ENCODE peak calls at places on chromosomes 7 and 10, in four cellular contexts. D is HL-60, U is GM12891, S is GM12878. O is an unnamed sample.

GRCh38 chr10:6586501-6586900 is 6.4 kb upstream of the PRKCQ start:
- DNase-seq in S (no peak), D (no peak), U (no peak), O (no peak)

GRCh38 chr7:40827217-40828085 is 692.6 kb downstream of the SUGCT start:
- DNase-seq in D (no peak), U (no peak), S (no peak), O (no peak)

GRCh38 chr7:104482362-104483042 is 154.1 kb downstream of the LHFPL3 start:
- DNase-seq in S (no peak), U (no peak), D (no peak), O (no peak)

GRCh38 chr7:108181073-108181985 is 51.2 kb upstream of the LAMB4 start:
- DNase-seq in U (no peak), S (peak; percentile 28), D (no peak), O (peak; percentile 75)

GRCh38 chr10:29881336-29881751 is 178.0 kb downstream of the JCAD start:
- DNase-seq in U (no peak), S (no peak), D (no peak), O (no peak)

GRCh38 chr7:763762-764161 is 36.7 kb upstream of the PRKAR1B start:
- DNase-seq in U (no peak), D (no peak), S (no peak), O (no peak)

GRCh38 chr7:155222578-155222977 is 75.1 kb upstream of the INSIG1 start:
- DNase-seq in D (no peak), U (no peak), S (no peak), O (no peak)

GRCh38 chr10:36253731-36254130 is 611.6 kb upstream of the FZD8 start:
- DNase-seq in S (no peak), D (no peak), U (no peak), O (no peak)

GRCh38 chr10:71084061-71084817 is 128.1 kb upstream of the UNC5B start:
- DNase-seq in U (no peak), D (no peak), S (no peak), O (no peak)

GRCh38 chr10:84607523-84607922 is 279.1 kb downstream of the CCSER2 start:
- DNase-seq in U (no peak), D (no peak), S (no peak), O (no peak)

GRCh38 chr10:102647433-102648268 is 3.4 kb downstream of the TRIM8 start:
- DNase-seq in S (no peak), U (no peak), D (no peak), O (no peak)

GRCh38 chr7:37921340-37921805 is 933 bp downstream of the EPDR1 start:
- DNase-seq in D (no peak), U (no peak), S (no peak), O (peak; percentile 77)

GRCh38 chr7:152673902-152674301 is 2.0 kb downstream of the XRCC2 start:
- DNase-seq in U (no peak), S (no peak), D (no peak), O (no peak)

GRCh38 chr7:18040196-18040595 is 12.6 kb upstream of the PRPS1L1 start:
- DNase-seq in S (no peak), D (no peak), U (no peak), O (no peak)

GRCh38 chr10:46022978-46023702 is 7.3 kb downstream of the NCOA4 start:
- DNase-seq in D (peak; percentile 82), U (peak; percentile 68), S (peak; percentile 56), O (peak; percentile 87)

GRCh38 chr7:87354749-87355148 is 9.3 kb downstream of the CROT start:
- DNase-seq in S (no peak), U (no peak), D (no peak), O (no peak)

GRCh38 chr10:15462253-15462885 is 91.3 kb upstream of the FAM171A1 start:
- DNase-seq in S (no peak), U (no peak), D (no peak), O (no peak)

GRCh38 chr10:100341953-100342626 is 4.9 kb upstream of the SCD start:
- DNase-seq in U (no peak), D (no peak), S (no peak), O (peak; percentile 56)

GRCh38 chr7:133434246-133434865 is 181.5 kb downstream of the EXOC4 start:
- DNase-seq in S (no peak), U (no peak), D (no peak), O (peak; percentile 33)

GRCh38 chr10:42645103-42645502 is 6.7 kb upstream of the ZNF33B start:
- DNase-seq in S (no peak), U (no peak), D (no peak), O (peak; percentile 45)

GRCh38 chr7:131897790-131898165 is 341.4 kb upstream of the PODXL start:
- DNase-seq in S (no peak), U (no peak), D (no peak), O (no peak)

GRCh38 chr7:155444746-155445145 is 13.2 kb upstream of the EN2 start:
- DNase-seq in S (no peak), D (no peak), U (no peak), O (no peak)

GRCh38 chr7:51045319-51046102 is 262.8 kb upstream of the GRB10 start:
- DNase-seq in U (no peak), D (no peak), S (no peak), O (no peak)

GRCh38 chr7:44288381-44288685 is 37.1 kb downstream of the CAMK2B start:
- DNase-seq in U (no peak), D (no peak), S (no peak), O (no peak)

GRCh38 chr7:44290250-44290616 is 35.2 kb downstream of the CAMK2B start:
- DNase-seq in U (peak; percentile 6), S (no peak), D (no peak), O (no peak)

GRCh38 chr7:44289341-44290249 is 35.8 kb downstream of the CAMK2B start:
- DNase-seq in D (no peak), U (no peak), S (no peak), O (no peak)

GRCh38 chr7:44287488-44288380 is 37.7 kb downstream of the CAMK2B start:
- DNase-seq in S (no peak), D (no peak), U (no peak), O (no peak)

DNA sequence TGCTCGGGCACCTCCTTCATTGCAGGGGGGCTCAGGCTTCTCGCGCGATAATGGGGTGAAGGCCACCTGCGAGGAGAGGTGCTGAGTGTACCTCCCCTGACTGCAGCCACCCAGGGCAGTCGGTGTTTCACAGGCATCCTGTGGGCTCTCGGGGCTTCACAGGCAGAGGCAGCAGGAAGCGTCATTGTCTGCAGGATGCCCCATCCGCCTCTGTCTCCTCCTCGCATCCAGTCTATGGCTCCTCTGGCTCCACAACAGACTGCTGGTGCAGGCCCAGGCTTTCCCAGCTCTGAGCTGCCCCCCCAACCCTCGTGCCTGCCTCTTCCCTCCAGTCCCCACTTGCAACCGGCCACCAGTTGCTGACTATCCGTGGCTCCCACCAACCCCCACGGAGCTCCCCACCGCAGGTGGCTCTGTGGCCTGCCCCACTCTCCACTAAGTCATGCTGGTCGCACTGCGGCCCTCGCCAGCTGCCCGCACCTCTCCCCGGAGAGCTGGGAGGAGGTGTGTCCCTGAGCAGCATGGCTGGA is 36.5 kb downstream of the CAMK2B start:
- DNase-seq in U (no peak), D (no peak), S (no peak), O (no peak)
- TF ChIP-seq SPI1 in U (no peak), D (no peak), S (no peak), O (no peak)

GRCh38 chr10:90347239-90347638 is 510.6 kb downstream of the HTR7 start:
- DNase-seq in D (no peak), S (no peak), U (no peak), O (no peak)

GRCh38 chr10:90350122-90350521 is 507.7 kb downstream of the HTR7 start:
- DNase-seq in U (no peak), S (no peak), D (no peak), O (no peak)

GRCh38 chr10:90342480-90342879 is 515.4 kb downstream of the HTR7 start:
- DNase-seq in D (no peak), U (no peak), S (no peak), O (no peak)

GRCh38 chr10:90344226-90344625 is 513.6 kb downstream of the HTR7 start:
- DNase-seq in U (no peak), D (no peak), S (no peak), O (no peak)
- TF ChIP-seq SPI1 in U (no peak), D (no peak), S (no peak), O (no peak)

DNA sequence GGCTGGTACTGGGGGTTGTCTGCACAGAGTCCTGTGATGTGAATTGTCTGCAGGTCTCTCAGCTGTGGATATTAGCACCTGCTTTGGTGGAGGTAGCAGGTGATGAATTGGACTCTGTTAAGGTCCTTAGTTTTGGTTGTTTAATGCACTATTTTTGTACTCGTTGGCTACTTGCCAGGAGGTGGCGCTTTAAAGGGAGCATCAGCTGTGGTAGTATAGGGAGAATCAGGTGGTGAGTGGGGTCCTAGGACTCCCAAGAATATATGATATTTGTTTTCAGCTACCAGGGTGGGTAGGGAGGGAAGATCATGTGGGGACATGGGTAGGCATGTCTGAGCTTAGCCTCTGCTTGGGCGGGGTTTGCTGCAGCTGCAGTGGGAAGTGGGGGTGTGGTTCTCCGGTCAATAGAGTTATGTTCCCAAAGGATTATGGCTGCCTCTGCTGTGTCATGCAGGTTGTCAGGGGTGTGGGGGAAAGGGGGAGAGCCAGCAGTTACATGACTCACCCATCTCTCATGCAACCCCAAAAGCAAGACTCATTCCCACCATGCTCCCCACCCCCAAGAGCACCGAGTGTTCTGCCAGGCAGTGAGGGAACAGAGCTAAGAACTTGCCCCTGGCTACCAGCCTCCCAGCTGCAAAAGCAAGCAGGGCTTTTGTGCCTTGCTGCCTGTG is 53.7 kb upstream of the ZNF273 start:
- DNase-seq in D (no peak), U (no peak), S (no peak), O (peak; percentile 74)
- TF ChIP-seq SPI1 in D (no peak), U (no peak), S (no peak), O (no peak)

GRCh38 chr10:27345455-27345909 is 104.9 kb upstream of the ACBD5 start:
- DNase-seq in U (no peak), S (peak; percentile 23), D (no peak), O (no peak)

GRCh38 chr10:27349987-27350386 is 109.4 kb upstream of the ACBD5 start:
- DNase-seq in S (no peak), D (no peak), U (no peak), O (no peak)

GRCh38 chr10:27341001-27341400 is 100.4 kb upstream of the ACBD5 start:
- DNase-seq in D (no peak), U (no peak), S (no peak), O (no peak)

GRCh38 chr10:27344568-27345454 is 104.2 kb upstream of the ACBD5 start:
- DNase-seq in S (peak; percentile 47), U (no peak), D (no peak), O (no peak)
- TF ChIP-seq SPI1 in S (no peak), U (no peak), D (no peak), O (no peak)

GRCh38 chr10:17368708-17369272 is 85.6 kb downstream of the ST8SIA6 start:
- DNase-seq in U (no peak), S (no peak), D (no peak), O (no peak)

GRCh38 chr10:17366705-17367104 is 87.7 kb downstream of the ST8SIA6 start:
- DNase-seq in D (no peak), U (no peak), S (no peak), O (no peak)

GRCh38 chr10:17365402-17365801 is 89.0 kb downstream of the ST8SIA6 start:
- DNase-seq in D (no peak), S (no peak), U (no peak), O (no peak)
- TF ChIP-seq SPI1 in D (no peak), S (no peak), U (no peak), O (no peak)

DNA sequence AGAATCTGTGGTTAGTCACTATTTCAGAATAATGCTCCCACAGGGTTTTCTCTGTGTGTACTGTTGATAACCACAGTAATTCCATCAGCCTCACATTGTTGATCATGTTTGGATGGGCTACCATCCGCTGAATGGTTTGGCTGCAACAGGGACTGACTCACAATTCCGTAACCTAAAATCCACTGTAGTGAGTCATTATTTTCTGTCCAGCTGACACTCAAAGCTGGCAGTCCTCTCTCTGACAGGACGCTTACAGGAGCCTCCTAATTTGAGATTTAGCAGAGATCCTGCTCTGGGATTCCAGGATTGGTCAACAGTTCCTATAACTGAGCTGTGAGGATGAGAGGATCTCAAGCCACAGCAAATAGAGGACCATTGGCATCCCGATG is 32.7 kb downstream of the VWA2 start:
- DNase-seq in S (no peak), U (no peak), D (no peak), O (no peak)
- TF ChIP-seq SPI1 in S (no peak), U (no peak), D (no peak), O (no peak)

O was measured in K562.